ENCODE peak calls at places on chromosomes 12 and 14, in four cellular contexts. F is SK-N-SH, P is PC-3, T is progenitor cell of endocrine pancreas. X is an unnamed sample.

GRCh38 chr14:100898935-100899840 is 4.3 kb downstream of the RTL1 start:
- DNase-seq in F (peak), P (no peak), T (no peak), X (no peak)

GRCh38 chr14:72892879-72893635 is 844 bp downstream of the DPF3 start:
- DNase-seq in F (peak), P (peak), T (peak), X (no peak)

GRCh38 chr12:102960766-102961487 is 3.5 kb downstream of the ASCL1 start:
- DNase-seq in F (no peak), P (no peak), T (no peak), X (no peak)

GRCh38 chr12:67208326-67209067 is 60.7 kb upstream of the CAND1 start:
- DNase-seq in F (no peak), P (no peak), T (no peak), X (no peak)

GRCh38 chr12:14403711-14404164 is 38.3 kb downstream of the ATF7IP start:
- DNase-seq in F (peak), P (peak), T (no peak), X (no peak)

GRCh38 chr12:56221233-56221756 is 427 bp downstream of the RNF41 start:
- DNase-seq in F (peak), P (peak), T (no peak), X (no peak)

GRCh38 chr12:30753233-30753632 is 1.5 kb downstream of the CAPRIN2 start:
- DNase-seq in F (peak), P (peak), T (no peak), X (no peak)

GRCh38 chr14:39006721-39007410 is 96.2 kb downstream of the SEC23A start:
- DNase-seq in F (no peak), P (no peak), T (no peak), X (no peak)

GRCh38 chr14:102805941-102806340 is 28.7 kb downstream of the TRAF3 start:
- DNase-seq in F (no peak), P (no peak), T (no peak), X (no peak)
- TF ChIP-seq CTCF in F (no peak), P (no peak), T (no peak), X (no peak)

GRCh38 chr14:74084277-74085046 is at the start of the genes ALDH6A1 and LIN52:
- DNase-seq in F (peak), P (peak), T (peak), X (peak)
- TF ChIP-seq CTCF in F (peak), P (no peak), T (no peak), X (peak)

GRCh38 chr14:23538049-23538718 is 13.4 kb downstream of the ZFHX2 start:
- DNase-seq in F (no peak), P (no peak), T (no peak), X (no peak)

GRCh38 chr14:23542261-23542660 is 9.3 kb downstream of the ZFHX2 start:
- DNase-seq in F (no peak), P (no peak), T (no peak), X (no peak)

GRCh38 chr14:23538785-23539184 is 12.8 kb downstream of the ZFHX2 start:
- DNase-seq in F (no peak), P (no peak), T (no peak), X (no peak)

GRCh38 chr14:23539209-23539866 is 12.2 kb downstream of the ZFHX2 start:
- DNase-seq in F (peak), P (peak), T (peak), X (no peak)

GRCh38 chr14:23539867-23540469 is 11.6 kb downstream of the ZFHX2 start:
- DNase-seq in F (no peak), P (no peak), T (no peak), X (no peak)
- TF ChIP-seq CTCF in F (no peak), P (no peak), T (no peak), X (peak)

GRCh38 chr12:132438726-132439125 is 51.2 kb upstream of the FBRSL1 start:
- DNase-seq in F (no peak), P (no peak), T (no peak), X (no peak)

GRCh38 chr12:132438139-132438700 is 51.7 kb upstream of the FBRSL1 start:
- DNase-seq in F (no peak), P (no peak), T (no peak), X (no peak)

GRCh38 chr12:132436791-132437251 is 53.1 kb upstream of the FBRSL1 start:
- DNase-seq in F (no peak), P (no peak), T (no peak), X (no peak)

GRCh38 chr12:132437252-132438138 is 52.5 kb upstream of the FBRSL1 start:
- DNase-seq in F (no peak), P (no peak), T (no peak), X (no peak)

GRCh38 chr12:132439333-132439904 is 50.5 kb upstream of the FBRSL1 start:
- DNase-seq in F (no peak), P (no peak), T (no peak), X (no peak)
- TF ChIP-seq CTCF in F (no peak), P (no peak), T (no peak), X (no peak)

GRCh38 chr12:50642755-50643154 is 121.1 kb upstream of the ATF1 start:
- DNase-seq in F (no peak), P (no peak), T (no peak), X (no peak)
- TF ChIP-seq CTCF in F (no peak), P (no peak), T (no peak), X (no peak)

GRCh38 chr12:104669057-104669770 is 212.5 kb downstream of the CHST11 start:
- DNase-seq in F (peak), P (peak), T (peak), X (no peak)
- TF ChIP-seq CTCF in F (peak), P (no peak), T (no peak), X (peak)

GRCh38 chr12:132561784-132562156 is 48.6 kb downstream of the LRCOL1 start:
- DNase-seq in F (peak), P (peak), T (no peak), X (no peak)
- TF ChIP-seq CTCF in F (peak), P (peak), T (peak), X (no peak)

GRCh38 chr14:35229084-35229483 is 63.1 kb upstream of the PSMA6 start:
- DNase-seq in F (no peak), P (peak), T (no peak), X (no peak)

GRCh38 chr14:35224615-35225014 is 67.6 kb upstream of the PSMA6 start:
- DNase-seq in F (no peak), P (no peak), T (no peak), X (no peak)

GRCh38 chr14:35231207-35231755 is 60.9 kb upstream of the PSMA6 start:
- DNase-seq in F (no peak), P (no peak), T (no peak), X (no peak)

GRCh38 chr14:35234007-35234406 is 58.2 kb upstream of the PSMA6 start:
- DNase-seq in F (no peak), P (no peak), T (no peak), X (no peak)

GRCh38 chr14:35229495-35230089 is 62.6 kb upstream of the PSMA6 start:
- DNase-seq in F (peak), P (peak), T (no peak), X (no peak)
- TF ChIP-seq CTCF in F (peak), P (peak), T (peak), X (peak)

X was measured in osteocyte.